ENCODE peak calls at places on chromosome 20, in five cellular contexts. One of them, this sample, is unnamed.

GRCh38 chr20:40359127-40359892 is 329.7 kb downstream of the MAFB start:
- DNase-seq in GM13977: no peak
- DNase-seq in ELR: no peak
- DNase-seq in T1000: no peak
- DNase-seq in cerebellar cortex: no peak
- DNase-seq in this sample: no peak

GRCh38 chr20:9204979-9205378 is 136.1 kb downstream of the PLCB4 start:
- DNase-seq in GM13977: no peak
- DNase-seq in ELR: no peak
- DNase-seq in T1000: no peak
- DNase-seq in cerebellar cortex: no peak
- DNase-seq in this sample: no peak

GRCh38 chr20:13412806-13413445 is 191.9 kb downstream of the ISM1 start:
- DNase-seq in GM13977: no peak
- DNase-seq in ELR: no peak
- DNase-seq in T1000: no peak
- DNase-seq in cerebellar cortex: no peak
- DNase-seq in this sample: no peak

GRCh38 chr20:19903168-19903676 is 113.9 kb upstream of the NAA20 start:
- DNase-seq in GM13977: peak
- DNase-seq in ELR: peak
- DNase-seq in T1000: no peak
- DNase-seq in cerebellar cortex: no peak
- DNase-seq in this sample: no peak

GRCh38 chr20:327041-327945 is 1.9 kb downstream of the SOX12 start:
- DNase-seq in GM13977: peak
- DNase-seq in ELR: peak
- DNase-seq in T1000: peak
- DNase-seq in cerebellar cortex: peak
- DNase-seq in this sample: peak

GRCh38 chr20:51763965-51764602 is 4.1 kb downstream of the ATP9A start:
- DNase-seq in GM13977: no peak
- DNase-seq in ELR: no peak
- DNase-seq in T1000: no peak
- DNase-seq in cerebellar cortex: no peak
- DNase-seq in this sample: no peak

GRCh38 chr20:53739799-53740785 is 146.5 kb upstream of the ZNF217 start:
- DNase-seq in GM13977: no peak
- DNase-seq in ELR: peak
- DNase-seq in T1000: no peak
- DNase-seq in cerebellar cortex: no peak
- DNase-seq in this sample: no peak

GRCh38 chr20:3890410-3890751 is 1.2 kb downstream of the PANK2 start:
- DNase-seq in GM13977: no peak
- DNase-seq in ELR: peak
- DNase-seq in T1000: no peak
- DNase-seq in cerebellar cortex: no peak
- DNase-seq in this sample: no peak

GRCh38 chr20:48486065-48486464 is 341.7 kb downstream of the PREX1 start:
- DNase-seq in GM13977: no peak
- DNase-seq in ELR: no peak
- DNase-seq in T1000: no peak
- DNase-seq in cerebellar cortex: no peak
- DNase-seq in this sample: no peak

GRCh38 chr20:51306521-51307358 is 235.8 kb downstream of the NFATC2 start:
- DNase-seq in GM13977: peak
- DNase-seq in ELR: peak
- DNase-seq in T1000: peak
- DNase-seq in cerebellar cortex: peak
- DNase-seq in this sample: peak

GRCh38 chr20:58308680-58309527 is 611 bp upstream of the RAB22A start:
- DNase-seq in GM13977: peak
- DNase-seq in ELR: peak
- DNase-seq in T1000: peak
- DNase-seq in cerebellar cortex: peak
- DNase-seq in this sample: peak

GRCh38 chr20:58718121-58718563 is 25.5 kb downstream of the NPEPL1 start:
- DNase-seq in GM13977: no peak
- DNase-seq in ELR: no peak
- DNase-seq in T1000: no peak
- DNase-seq in cerebellar cortex: no peak
- DNase-seq in this sample: peak

GRCh38 chr20:13059398-13060136 is 50.8 kb downstream of the SPTLC3 start:
- DNase-seq in GM13977: no peak
- DNase-seq in ELR: no peak
- DNase-seq in T1000: no peak
- DNase-seq in cerebellar cortex: no peak
- DNase-seq in this sample: no peak

GRCh38 chr20:34956041-34956458 is 382 bp downstream of the MYH7B start:
- DNase-seq in GM13977: no peak
- DNase-seq in ELR: no peak
- DNase-seq in T1000: no peak
- DNase-seq in cerebellar cortex: no peak
- DNase-seq in this sample: no peak

GRCh38 chr20:63054103-63054474 is 47.3 kb upstream of the BHLHE23 start:
- DNase-seq in GM13977: no peak
- DNase-seq in ELR: no peak
- DNase-seq in T1000: no peak
- DNase-seq in cerebellar cortex: no peak
- DNase-seq in this sample: peak

GRCh38 chr20:62212309-62212708 is 7.8 kb downstream of the HRH3 start:
- DNase-seq in GM13977: no peak
- DNase-seq in ELR: no peak
- DNase-seq in T1000: no peak
- DNase-seq in cerebellar cortex: no peak
- DNase-seq in this sample: no peak

GRCh38 chr20:59105581-59105980 is 58.0 kb upstream of the ZNF831 start:
- DNase-seq in GM13977: no peak
- DNase-seq in ELR: no peak
- DNase-seq in T1000: no peak
- DNase-seq in cerebellar cortex: no peak
- DNase-seq in this sample: no peak

GRCh38 chr20:57080796-57081195 is 185.6 kb downstream of the BMP7 start:
- DNase-seq in GM13977: no peak
- DNase-seq in ELR: peak
- DNase-seq in T1000: peak
- DNase-seq in cerebellar cortex: no peak
- DNase-seq in this sample: no peak

GRCh38 chr20:11193241-11193640 is 519.4 kb upstream of the JAG1 start:
- DNase-seq in GM13977: no peak
- DNase-seq in ELR: no peak
- DNase-seq in T1000: no peak
- DNase-seq in cerebellar cortex: no peak
- DNase-seq in this sample: no peak

GRCh38 chr20:53691060-53691810 is 97.6 kb upstream of the ZNF217 start:
- DNase-seq in GM13977: no peak
- DNase-seq in ELR: peak
- DNase-seq in T1000: no peak
- DNase-seq in cerebellar cortex: no peak
- DNase-seq in this sample: no peak

GRCh38 chr20:59645316-59645715 is 41.0 kb downstream of the PHACTR3 start:
- DNase-seq in GM13977: no peak
- DNase-seq in ELR: no peak
- DNase-seq in T1000: no peak
- DNase-seq in cerebellar cortex: peak
- DNase-seq in this sample: peak

GRCh38 chr20:39789411-39789810 is 827.3 kb downstream of the DHX35 start:
- DNase-seq in GM13977: no peak
- DNase-seq in ELR: no peak
- DNase-seq in T1000: no peak
- DNase-seq in cerebellar cortex: no peak
- DNase-seq in this sample: no peak

GRCh38 chr20:11057624-11058023 is 383.8 kb upstream of the JAG1 start:
- DNase-seq in GM13977: no peak
- DNase-seq in ELR: no peak
- DNase-seq in T1000: no peak
- DNase-seq in cerebellar cortex: no peak
- DNase-seq in this sample: no peak

GRCh38 chr20:51385941-51386530 is 156.5 kb downstream of the NFATC2 start:
- DNase-seq in GM13977: peak
- DNase-seq in ELR: peak
- DNase-seq in T1000: no peak
- DNase-seq in cerebellar cortex: peak
- DNase-seq in this sample: no peak

GRCh38 chr20:667351-668034 is 8.1 kb downstream of the SCRT2 start:
- DNase-seq in GM13977: peak
- DNase-seq in ELR: peak
- DNase-seq in T1000: no peak
- DNase-seq in cerebellar cortex: peak
- DNase-seq in this sample: peak

GRCh38 chr20:64766-65322 is 22.6 kb upstream of the DEFB125 start:
- DNase-seq in GM13977: no peak
- DNase-seq in ELR: no peak
- DNase-seq in T1000: no peak
- DNase-seq in cerebellar cortex: no peak
- DNase-seq in this sample: no peak

GRCh38 chr20:37518606-37519507 is 2.2 kb upstream of the NNAT start:
- DNase-seq in GM13977: no peak
- DNase-seq in ELR: no peak
- DNase-seq in T1000: no peak
- DNase-seq in cerebellar cortex: no peak
- DNase-seq in this sample: no peak

GRCh38 chr20:12199703-12200102 is 282.0 kb downstream of the BTBD3 start:
- DNase-seq in GM13977: no peak
- DNase-seq in ELR: no peak
- DNase-seq in T1000: no peak
- DNase-seq in cerebellar cortex: no peak
- DNase-seq in this sample: no peak

GRCh38 chr20:60237981-60238380 is 279.8 kb downstream of the CDH26 start:
- DNase-seq in GM13977: no peak
- DNase-seq in ELR: no peak
- DNase-seq in T1000: no peak
- DNase-seq in cerebellar cortex: no peak
- DNase-seq in this sample: no peak

GRCh38 chr20:25046736-25047666 is 10.9 kb downstream of the ACSS1 start:
- DNase-seq in GM13977: no peak
- DNase-seq in ELR: no peak
- DNase-seq in T1000: no peak
- DNase-seq in cerebellar cortex: no peak
- DNase-seq in this sample: no peak

GRCh38 chr20:50642288-50642803 is 49.0 kb downstream of the RIPOR3 start:
- DNase-seq in GM13977: no peak
- DNase-seq in ELR: peak
- DNase-seq in T1000: peak
- DNase-seq in cerebellar cortex: peak
- DNase-seq in this sample: no peak

GRCh38 chr20:36571564-36572504 is 1.6 kb upstream of the TGIF2 start:
- DNase-seq in GM13977: no peak
- DNase-seq in ELR: no peak
- DNase-seq in T1000: no peak
- DNase-seq in cerebellar cortex: peak
- DNase-seq in this sample: no peak

This sample was measured in dorsolateral prefrontal cortex.